ENCODE peak calls at places on chromosomes 1 and 21, in eight cellular contexts. O, R, N, F, E, B, H and C are unnamed samples.

GRCh38 chr1:243786546-243786945 is 63.5 kb downstream of the AKT3 start:
- DNase-seq in O (no peak), R (no peak), N (no peak), F (no peak), E (no peak), B (no peak), H (no peak), C (no peak)

GRCh38 chr1:185720633-185721272 is 13.4 kb upstream of the HMCN1 start:
- DNase-seq in O (no peak), R (peak; percentile 76), N (no peak), F (no peak), E (no peak), B (no peak), H (no peak), C (no peak)

GRCh38 chr21:43707462-43707861 is 11.5 kb upstream of the PDXK start:
- DNase-seq in O (no peak), R (no peak), N (no peak), F (no peak), E (no peak), B (no peak), H (no peak), C (no peak)

GRCh38 chr1:59565611-59566410 is 248.9 kb upstream of the HOOK1 start:
- DNase-seq in O (no peak), R (peak; percentile 77), N (no peak), F (no peak), E (no peak), B (no peak), H (no peak), C (no peak)

GRCh38 chr21:20875741-20876140 is 122.5 kb upstream of the NCAM2 start:
- DNase-seq in O (no peak), R (no peak), N (no peak), F (no peak), E (no peak), B (no peak), H (peak; percentile 40), C (no peak)

GRCh38 chr1:168225476-168226190 is at the start of gene SFT2D2:
- DNase-seq in O (peak; percentile 78), R (peak; percentile 67), N (peak; percentile 91), F (peak; percentile 59), E (no peak), B (peak; percentile 77), H (no peak), C (peak; percentile 50)

GRCh38 chr1:201736707-201737320 is 92.1 kb upstream of the IPO9 start:
- DNase-seq in O (no peak), R (no peak), N (no peak), F (no peak), E (no peak), B (no peak), H (no peak), C (no peak)

GRCh38 chr1:157993179-157994080 is at the start of gene KIRREL1:
- DNase-seq in O (no peak), R (peak; percentile 64), N (no peak), F (no peak), E (no peak), B (no peak), H (peak; percentile 13), C (no peak)

GRCh38 chr1:21537932-21538630 is 28.9 kb downstream of the ALPL start:
- DNase-seq in O (no peak), R (no peak), N (peak; percentile 87), F (no peak), E (no peak), B (no peak), H (no peak), C (no peak)

GRCh38 chr1:81109038-81109437 is 691.7 kb upstream of the ADGRL2 start:
- DNase-seq in O (no peak), R (no peak), N (no peak), F (no peak), E (no peak), B (no peak), H (no peak), C (no peak)

GRCh38 chr1:215911406-215911968 is 344.4 kb downstream of the KCTD3 start:
- DNase-seq in O (no peak), R (no peak), N (no peak), F (no peak), E (no peak), B (no peak), H (no peak), C (no peak)

GRCh38 chr1:89757532-89757931 is 63.3 kb upstream of the LRRC8D start:
- DNase-seq in O (no peak), R (no peak), N (peak; percentile 84), F (no peak), E (no peak), B (no peak), H (no peak), C (no peak)

GRCh38 chr1:158025576-158026230 is 32.3 kb downstream of the KIRREL1 start:
- DNase-seq in O (no peak), R (no peak), N (no peak), F (no peak), E (no peak), B (no peak), H (no peak), C (no peak)

GRCh38 chr1:7234471-7234755 is 449.2 kb downstream of the CAMTA1 start:
- DNase-seq in O (no peak), R (no peak), N (no peak), F (no peak), E (no peak), B (no peak), H (no peak), C (no peak)

GRCh38 chr1:56404066-56404465 is 175.3 kb downstream of the PLPP3 start:
- DNase-seq in O (no peak), R (peak; percentile 49), N (no peak), F (no peak), E (no peak), B (no peak), H (no peak), C (no peak)

GRCh38 chr1:8342325-8342724 is 24.4 kb downstream of the SLC45A1 start:
- DNase-seq in O (no peak), R (peak; percentile 36), N (peak; percentile 44), F (no peak), E (no peak), B (no peak), H (no peak), C (no peak)

GRCh38 chr1:52588027-52588426 is 14.1 kb upstream of the GPX7 start:
- DNase-seq in O (no peak), R (no peak), N (no peak), F (no peak), E (no peak), B (no peak), H (no peak), C (no peak)

GRCh38 chr1:204576422-204576821 is 60.2 kb downstream of the MDM4 start:
- DNase-seq in O (no peak), R (no peak), N (no peak), F (no peak), E (no peak), B (no peak), H (no peak), C (no peak)

GRCh38 chr21:46006547-46007497 is 25.3 kb downstream of the COL6A1 start:
- DNase-seq in O (no peak), R (no peak), N (no peak), F (no peak), E (no peak), B (no peak), H (no peak), C (no peak)

GRCh38 chr1:2287649-2288048 is 59.5 kb downstream of the SKI start:
- DNase-seq in O (no peak), R (no peak), N (no peak), F (no peak), E (no peak), B (no peak), H (no peak), C (no peak)

GRCh38 chr1:150484861-150485260 is 2.4 kb upstream of the TARS2 start:
- DNase-seq in O (no peak), R (peak; percentile 21), N (no peak), F (no peak), E (no peak), B (no peak), H (no peak), C (no peak)